ENCODE peak calls at places on chromosomes 7 and 10, in five cellular contexts. I is Peyer's patch; C is CD4-positive, alpha-beta T cell; V is foreskin fibroblast; M is body of pancreas. S is an unnamed sample.

GRCh38 chr7:68770649-68771048 is 827.6 kb upstream of the AUTS2 start:
- DNase-seq in I (no peak), C (no peak), V (no peak), M (peak), S (no peak)

GRCh38 chr10:110304394-110304779 is 333 bp downstream of the SMNDC1 start:
- DNase-seq in I (no peak), C (no peak), V (peak), M (no peak), S (no peak)

GRCh38 chr10:47165711-47166404 is 134.1 kb upstream of the GDF10 start:
- DNase-seq in I (peak), C (peak), V (peak), M (no peak), S (no peak)

GRCh38 chr7:135385209-135385608 is 124.7 kb downstream of the CNOT4 start:
- DNase-seq in I (no peak), C (no peak), V (peak), M (peak), S (peak)

GRCh38 chr10:78815702-78816334 is 252.9 kb upstream of the ZMIZ1 start:
- DNase-seq in I (no peak), C (no peak), V (no peak), M (no peak), S (no peak)

GRCh38 chr10:132939957-132940790 is 2.2 kb downstream of the CFAP46 start:
- DNase-seq in I (no peak), C (no peak), V (peak), M (peak), S (no peak)

GRCh38 chr7:142885311-142886230 is at the start of gene TRPV6:
- DNase-seq in I (peak), C (no peak), V (no peak), M (peak), S (peak)

GRCh38 chr10:103238506-103239252 is 7.0 kb upstream of the RPEL1 start:
- DNase-seq in I (peak), C (no peak), V (peak), M (no peak), S (no peak)

GRCh38 chr7:18679261-18679660 is 183.7 kb downstream of the HDAC9 start:
- DNase-seq in I (no peak), C (no peak), V (no peak), M (no peak), S (no peak)

GRCh38 chr7:129574487-129574886 is 37.0 kb upstream of the NRF1 start:
- DNase-seq in I (no peak), C (no peak), V (peak), M (no peak), S (peak)

GRCh38 chr10:70671619-70672164 is 614 bp upstream of the ADAMTS14 start:
- DNase-seq in I (no peak), C (no peak), V (no peak), M (no peak), S (no peak)

GRCh38 chr7:107007004-107007891 is 37.3 kb upstream of the PRKAR2B start:
- DNase-seq in I (no peak), C (no peak), V (no peak), M (no peak), S (no peak)

GRCh38 chr10:97069576-97070362 is 116.0 kb downstream of the SLIT1 start:
- DNase-seq in I (no peak), C (no peak), V (peak), M (no peak), S (no peak)

GRCh38 chr7:111198255-111198654 is 107.3 kb downstream of the LRRN3 start:
- DNase-seq in I (no peak), C (no peak), V (peak), M (no peak), S (no peak)

GRCh38 chr7:55074008-55074499 is 55.2 kb downstream of the EGFR start:
- DNase-seq in I (peak), C (peak), V (peak), M (no peak), S (no peak)

DNA sequence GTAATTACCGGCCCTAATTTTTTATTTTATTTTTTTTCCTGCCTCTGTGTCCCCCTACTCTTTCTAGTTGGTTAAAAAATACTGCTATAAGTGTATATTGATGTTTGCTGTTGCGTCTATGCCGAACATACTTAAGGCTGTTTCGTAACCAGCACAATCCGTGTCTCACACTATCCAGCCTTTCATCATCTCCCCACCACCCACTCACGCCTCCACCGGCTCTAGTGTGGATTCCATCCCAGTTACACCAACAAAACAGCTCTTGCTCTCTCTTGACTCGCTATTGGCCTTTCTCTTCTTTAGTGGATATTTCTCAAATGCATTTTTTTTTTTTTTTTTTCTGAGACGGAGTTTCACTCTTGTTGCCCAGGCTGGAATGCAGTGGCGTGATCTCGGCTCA is 70.1 kb upstream of the CAMK1D start:
- DNase-seq in I (no peak), C (no peak), V (peak), M (no peak), S (no peak)
- TF ChIP-seq CTCF in I (no peak), C (no peak), V (no peak), M (no peak), S (no peak)

GRCh38 chr7:66493235-66494181 is 135.2 kb upstream of the KCTD7 start:
- DNase-seq in I (peak), C (peak), V (peak), M (peak), S (peak)
- TF ChIP-seq CTCF in I (no peak), C (no peak), V (no peak), M (no peak), S (peak)

DNA sequence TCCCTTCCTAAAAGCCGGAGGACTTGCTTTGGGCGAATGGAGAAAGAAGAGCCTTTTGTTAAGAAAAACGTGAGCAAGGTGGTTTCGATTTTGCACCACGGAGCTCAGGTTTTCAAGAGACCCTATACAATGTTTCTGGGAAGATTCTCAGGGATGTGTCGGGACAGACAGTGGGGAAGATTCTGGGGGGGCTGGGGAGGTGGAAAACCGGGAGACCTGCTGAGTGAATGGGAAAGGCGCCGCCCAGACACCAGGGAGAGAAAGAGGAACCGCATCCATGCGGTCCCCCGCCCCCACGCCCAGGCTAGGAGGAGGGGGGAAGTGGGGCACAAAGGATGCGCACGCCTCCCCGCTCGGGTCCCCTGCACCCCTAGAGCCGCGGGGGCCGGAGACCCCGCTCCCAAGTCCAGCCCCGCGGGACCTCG is 726 bp downstream of the YWHAG start:
- DNase-seq in I (peak), C (peak), V (peak), M (peak), S (no peak)
- TF ChIP-seq CTCF in I (no peak), C (no peak), V (no peak), M (no peak), S (no peak)

DNA sequence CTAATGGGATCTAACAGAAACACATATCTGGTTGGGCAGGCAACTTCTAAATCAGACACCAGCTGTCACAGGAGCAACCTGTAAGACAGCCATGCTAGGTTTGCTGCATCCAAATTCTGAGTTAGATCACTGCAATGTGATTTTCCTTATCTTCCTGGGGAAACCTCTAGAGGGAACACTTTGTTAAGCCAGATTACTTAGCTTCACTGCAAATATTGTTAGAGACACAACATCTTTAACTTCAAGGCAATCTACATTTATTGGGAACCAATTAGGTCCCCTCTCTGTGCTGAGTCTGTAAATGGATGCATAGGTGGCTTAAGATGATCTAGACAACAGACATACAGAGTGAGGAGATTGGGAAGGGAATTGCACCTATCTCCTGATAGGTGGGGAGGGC is 109.7 kb upstream of the ELMO1 start:
- DNase-seq in I (no peak), C (no peak), V (no peak), M (no peak), S (no peak)
- TF ChIP-seq CTCF in I (no peak), C (no peak), V (no peak), M (no peak), S (no peak)

GRCh38 chr10:114526497-114527238 is 122.4 kb upstream of the AFAP1L2 start:
- DNase-seq in I (peak), C (peak), V (peak), M (peak), S (peak)
- TF ChIP-seq CTCF in I (no peak), C (no peak), V (no peak), M (no peak), S (no peak)

DNA sequence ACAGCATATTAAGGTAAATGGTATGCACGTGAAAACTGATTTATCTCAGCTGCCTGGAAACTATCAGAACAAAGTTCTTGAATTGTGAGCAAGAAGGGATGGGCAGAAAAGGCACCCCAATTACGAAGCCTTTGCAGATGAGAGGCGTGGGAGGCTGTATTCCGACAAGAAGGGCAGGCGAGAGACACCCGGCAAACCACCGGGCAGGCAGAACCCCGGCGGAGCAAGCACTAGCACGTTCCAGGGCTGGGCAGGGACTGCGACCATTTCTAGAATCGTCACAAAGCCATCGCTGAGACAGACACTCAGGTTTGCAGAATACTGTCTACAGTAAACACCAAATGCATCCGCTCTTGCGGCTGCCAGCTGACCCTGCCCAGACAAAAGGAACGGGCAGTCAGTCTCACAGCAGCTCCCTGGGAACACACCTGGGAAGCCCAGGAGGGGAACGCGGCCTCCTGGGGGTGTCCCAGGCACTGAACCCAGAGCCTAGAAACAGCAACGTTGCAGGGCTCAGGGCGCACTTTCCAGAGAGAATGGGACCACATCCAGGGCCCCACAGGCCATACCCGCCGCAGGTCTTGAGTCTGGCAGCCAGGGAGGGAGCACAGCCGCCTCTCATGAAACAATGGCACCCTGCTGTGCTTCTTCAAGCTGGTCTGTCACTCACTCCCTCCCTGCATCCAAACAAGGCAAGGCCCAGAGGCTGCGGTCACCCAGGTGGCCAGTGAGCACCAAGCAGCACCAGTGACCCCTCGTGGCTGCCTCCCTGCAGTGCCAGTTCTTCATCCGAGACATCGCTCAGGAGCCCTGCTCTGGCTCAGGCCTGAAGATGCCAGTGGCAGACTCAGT is 261.9 kb downstream of the PTPRN2 start:
- DNase-seq in I (no peak), C (no peak), V (no peak), M (no peak), S (peak)
- TF ChIP-seq CTCF in I (no peak), C (no peak), V (no peak), M (no peak), S (peak)

GRCh38 chr10:91564508-91564907 is 68.4 kb downstream of the PPP1R3C start:
- DNase-seq in I (no peak), C (no peak), V (no peak), M (no peak), S (no peak)

GRCh38 chr10:91565241-91565640 is 67.6 kb downstream of the PPP1R3C start:
- DNase-seq in I (no peak), C (no peak), V (no peak), M (no peak), S (no peak)

GRCh38 chr10:91562839-91563581 is 69.9 kb downstream of the PPP1R3C start:
- DNase-seq in I (no peak), C (no peak), V (no peak), M (no peak), S (no peak)

GRCh38 chr10:91566142-91566541 is 66.7 kb downstream of the PPP1R3C start:
- DNase-seq in I (no peak), C (no peak), V (no peak), M (no peak), S (no peak)

DNA sequence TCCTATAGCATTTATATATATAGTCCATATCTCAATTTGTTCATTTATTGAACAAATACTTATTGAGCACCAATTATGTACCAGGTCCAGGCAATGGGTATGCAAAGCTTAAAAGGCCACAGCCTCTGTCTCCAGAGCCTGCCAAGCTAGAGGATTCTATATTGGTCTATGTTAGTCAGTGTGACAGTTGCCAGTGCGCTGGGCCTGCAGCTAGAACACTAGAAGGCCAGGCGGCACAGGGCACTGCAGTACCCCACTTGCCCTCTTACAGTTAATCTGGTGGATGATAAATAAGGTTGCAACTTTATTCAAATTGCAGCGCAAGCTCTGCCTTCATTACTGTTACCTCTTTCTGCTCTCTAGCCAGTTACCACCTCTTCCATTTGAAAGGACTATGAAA is 68.8 kb downstream of the PPP1R3C start:
- DNase-seq in I (no peak), C (no peak), V (no peak), M (no peak), S (no peak)
- TF ChIP-seq CTCF in I (no peak), C (no peak), V (no peak), M (no peak), S (no peak)